ENCODE peak calls at places on chromosome 21, in nine cellular contexts. F is CD8-positive, alpha-beta T cell; U is activated T-helper 9 cell treated with anti-CD3 and anti-CD28 coated beads, Interleukin-2, amount 50 U/mL, for 16 hours; R is stimulated activated CD4-positive, alpha-beta T cell treated with anti-CD3 and anti-CD28 coated beads, Interleukin-12 subunit alpha, Interleukin-12 subunit beta, amount 100 ng/mL, for 4 hours; G is fibroblast of mammary gland; N is putamen; Z is HuH-7.5; I is AG04450; O is stimulated activated CD8-positive, alpha-beta memory T cell treated with anti-CD3 and anti-CD28 coated beads, Interleukin-4, amount 100 ng/mL, for 4 hours. J is an unnamed sample.

GRCh38 chr21:36330904-36331303 is 10.9 kb downstream of the MORC3 start:
- DNase-seq in O (no peak), N (peak; percentile 23), G (peak; percentile 65), Z (peak; percentile 16), R (peak; percentile 23), U (no peak), F (peak; percentile 50), I (no peak), J (peak; percentile 51)

GRCh38 chr21:44258056-44258725 is 3.5 kb downstream of the DNMT3L start:
- DNase-seq in N (no peak), G (no peak), R (no peak), Z (no peak), U (no peak), O (no peak), F (no peak), I (no peak), J (no peak)

GRCh38 chr21:17570773-17571172 is 41.9 kb downstream of the BTG3 start:
- DNase-seq in F (no peak), N (no peak), G (no peak), I (no peak), U (no peak), R (no peak), O (no peak), Z (no peak), J (no peak)

GRCh38 chr21:35045539-35046222 is 3.4 kb downstream of the RUNX1 start:
- DNase-seq in N (no peak), G (no peak), I (no peak), R (no peak), O (no peak), F (peak; percentile 59), U (no peak), Z (no peak), J (no peak)

GRCh38 chr21:41806773-41807172 is 39.9 kb upstream of the RIPK4 start:
- DNase-seq in N (no peak), I (no peak), G (no peak), R (no peak), Z (no peak), F (no peak), U (no peak), O (no peak), J (no peak)

GRCh38 chr21:16192900-16193299 is 463.1 kb downstream of the USP25 start:
- DNase-seq in I (no peak), G (peak; percentile 85), Z (no peak), R (no peak), N (no peak), U (no peak), F (no peak), O (no peak), J (no peak)

GRCh38 chr21:28257276-28257675 is 735.4 kb downstream of the LTN1 start:
- DNase-seq in G (peak; percentile 34), N (no peak), R (no peak), U (no peak), O (no peak), I (no peak), F (no peak), Z (no peak), J (no peak)

GRCh38 chr21:15788847-15789548 is 59.2 kb downstream of the USP25 start:
- DNase-seq in R (no peak), I (no peak), G (peak; percentile 13), F (no peak), N (no peak), O (no peak), Z (no peak), U (no peak), J (no peak)